ENCODE peak calls at places on chromosomes 12 and 14, in six cellular contexts. S, N, W, R, A and G are unnamed samples.

GRCh38 chr14:40386433-40386832 is 954.2 kb upstream of the FBXO33 start:
- DNase-seq in S (no peak), N (no peak), W (no peak), R (no peak), A (no peak), G (no peak)

GRCh38 chr12:95237315-95237714 is 19.7 kb downstream of the VEZT start:
- DNase-seq in S (no peak), N (no peak), W (no peak), R (no peak), A (no peak), G (no peak)

GRCh38 chr14:25150934-25151790 is 101.2 kb upstream of the STXBP6 start:
- DNase-seq in S (peak; percentile 52), N (no peak), W (no peak), R (peak; percentile 76), A (no peak), G (no peak)

GRCh38 chr14:78848234-78848820 is 678.2 kb downstream of the NRXN3 start:
- DNase-seq in S (peak; percentile 14), N (no peak), W (no peak), R (peak; percentile 39), A (peak; percentile 70), G (peak; percentile 6)

GRCh38 chr12:13436182-13436581 is 239.7 kb downstream of the EMP1 start:
- DNase-seq in S (no peak), N (no peak), W (no peak), R (no peak), A (no peak), G (no peak)

GRCh38 chr12:104219908-104220404 is 4.4 kb downstream of the TXNRD1 start:
- DNase-seq in S (no peak), N (no peak), W (no peak), R (no peak), A (peak; percentile 82), G (peak; percentile 83)

GRCh38 chr12:95874452-95874851 is 15.7 kb downstream of the SNRPF start:
- DNase-seq in S (no peak), N (no peak), W (no peak), R (no peak), A (no peak), G (no peak)

GRCh38 chr12:51592034-51592705 is 1.1 kb downstream of the SCN8A start:
- DNase-seq in S (no peak), N (no peak), W (peak; percentile 33), R (no peak), A (no peak), G (no peak)

GRCh38 chr14:24848427-24848826 is 201.5 kb downstream of the STXBP6 start:
- DNase-seq in S (no peak), N (no peak), W (no peak), R (peak; percentile 46), A (no peak), G (no peak)

GRCh38 chr14:90093942-90094595 is 32.3 kb downstream of the KCNK13 start:
- DNase-seq in S (no peak), N (no peak), W (no peak), R (peak; percentile 74), A (peak; percentile 17), G (no peak)

GRCh38 chr12:54394281-54394719 is 9.8 kb upstream of the ZNF385A start:
- DNase-seq in S (no peak), N (no peak), W (no peak), R (peak; percentile 65), A (peak; percentile 76), G (peak; percentile 49)

GRCh38 chr14:97381309-97381708 is 584.1 kb downstream of the VRK1 start:
- DNase-seq in S (no peak), N (no peak), W (no peak), R (no peak), A (no peak), G (peak; percentile 17)

GRCh38 chr14:38207830-38208815 is at the start of gene SSTR1:
- DNase-seq in S (no peak), N (no peak), W (no peak), R (peak; percentile 16), A (peak; percentile 23), G (peak; percentile 12)

GRCh38 chr14:76948213-76948947 is 80.1 kb downstream of the IRF2BPL start:
- DNase-seq in S (no peak), N (no peak), W (no peak), R (no peak), A (peak; percentile 30), G (no peak)

GRCh38 chr12:88248606-88249005 is 106.5 kb downstream of the TMTC3 start:
- DNase-seq in S (no peak), N (no peak), W (no peak), R (no peak), A (no peak), G (no peak)

GRCh38 chr12:25723921-25724491 is 170.9 kb upstream of the LMNTD1 start:
- DNase-seq in S (no peak), N (no peak), W (no peak), R (peak; percentile 74), A (no peak), G (no peak)

GRCh38 chr12:76259660-76260389 is 88.4 kb downstream of the BBS10 start:
- DNase-seq in S (no peak), N (no peak), W (peak; percentile 72), R (peak; percentile 90), A (no peak), G (no peak)

GRCh38 chr12:124797321-124797720 is 66.3 kb downstream of the SCARB1 start:
- DNase-seq in S (no peak), N (no peak), W (no peak), R (no peak), A (no peak), G (no peak)

GRCh38 chr14:89429206-89430091 is 12.4 kb upstream of the FOXN3 start:
- DNase-seq in S (peak; percentile 32), N (peak; percentile 37), W (no peak), R (no peak), A (no peak), G (peak; percentile 84)

GRCh38 chr12:53268009-53268636 is at the start of gene ESPL1:
- DNase-seq in S (peak; percentile 92), N (peak; percentile 78), W (no peak), R (peak; percentile 84), A (peak; percentile 73), G (peak; percentile 95)

GRCh38 chr12:71684081-71684480 is 1.8 kb upstream of the TMEM19 start:
- DNase-seq in S (no peak), N (no peak), W (no peak), R (no peak), A (no peak), G (peak; percentile 25)

GRCh38 chr14:84657866-84658385 is 872.0 kb upstream of the FLRT2 start:
- DNase-seq in S (no peak), N (no peak), W (no peak), R (no peak), A (no peak), G (no peak)

GRCh38 chr12:52404951-52405350 is 1.2 kb downstream of the KRT82 start:
- DNase-seq in S (no peak), N (no peak), W (no peak), R (no peak), A (no peak), G (no peak)

GRCh38 chr12:102824218-102824835 is 92.7 kb downstream of the PAH start:
- DNase-seq in S (peak; percentile 31), N (peak; percentile 23), W (no peak), R (peak; percentile 37), A (peak; percentile 31), G (peak; percentile 15)

GRCh38 chr12:111224196-111225066 is 144.5 kb downstream of the PHETA1 start:
- DNase-seq in S (no peak), N (no peak), W (no peak), R (no peak), A (no peak), G (no peak)

GRCh38 chr14:100439781-100440180 is 116.6 kb downstream of the SLC25A47 start:
- DNase-seq in S (no peak), N (peak; percentile 76), W (no peak), R (peak; percentile 59), A (no peak), G (no peak)

GRCh38 chr14:64952598-64953309 is 10.2 kb upstream of the GPX2 start:
- DNase-seq in S (peak; percentile 70), N (no peak), W (no peak), R (peak; percentile 9), A (no peak), G (peak; percentile 19)
- TF ChIP-seq CTCF in S (peak; percentile 17), N (no peak), W (peak; percentile 6), R (no peak), A (no peak), G (no peak)

DNA sequence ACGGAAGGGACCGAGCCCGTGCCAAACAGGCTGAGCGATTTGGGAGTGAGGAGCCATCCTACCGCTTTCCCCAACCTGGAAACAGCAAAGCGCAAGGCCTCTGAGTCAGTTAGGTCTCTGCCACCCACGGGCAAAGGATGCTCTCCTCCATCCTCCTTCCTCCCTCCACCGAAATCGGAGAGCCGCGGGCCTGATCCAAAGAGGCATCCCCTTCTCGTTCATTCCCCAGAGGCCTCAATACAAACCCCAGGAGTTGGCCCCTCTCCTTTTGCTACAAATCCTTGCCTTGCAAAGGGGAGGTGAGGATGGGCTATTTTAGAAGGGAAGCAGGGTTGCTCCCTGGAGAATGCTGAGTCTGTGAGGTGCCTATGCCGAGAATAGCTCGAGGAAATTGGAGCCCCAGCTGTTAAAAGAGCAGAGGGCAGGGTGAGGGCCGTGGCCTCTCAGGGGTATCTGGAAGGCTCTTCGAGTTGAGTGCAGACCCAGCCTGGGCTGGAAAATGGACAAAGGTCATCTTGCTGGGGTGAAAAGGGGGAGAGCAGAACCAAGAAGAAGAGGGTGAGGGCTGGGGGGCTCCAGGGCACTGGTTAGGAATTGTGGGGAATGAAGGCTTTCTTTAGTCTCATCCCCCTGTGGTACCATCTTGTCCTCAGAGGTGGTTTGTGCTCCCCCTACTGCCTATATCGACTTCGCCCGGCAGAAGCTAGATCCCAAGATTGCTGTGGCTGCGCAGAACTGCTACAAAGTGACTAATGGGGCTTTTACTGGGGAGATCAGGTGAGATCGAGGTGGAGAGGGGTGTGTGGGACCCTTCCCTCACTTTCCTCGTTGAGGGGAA is 1.1 kb downstream of the TPI1 start:
- DNase-seq in S (no peak), N (no peak), W (no peak), R (peak; percentile 16), A (no peak), G (peak; percentile 23)
- TF ChIP-seq CTCF in S (no peak), N (no peak), W (peak; percentile 36), R (peak; percentile 35), A (no peak), G (no peak)

GRCh38 chr14:59275668-59276067 is 87.2 kb downstream of the DAAM1 start:
- DNase-seq in S (peak; percentile 58), N (no peak), W (peak; percentile 64), R (peak; percentile 88), A (no peak), G (no peak)
- TF ChIP-seq CTCF in S (no peak), N (no peak), W (no peak), R (no peak), A (no peak), G (no peak)

GRCh38 chr14:104333903-104334811 is 195.8 kb downstream of the KIF26A start:
- DNase-seq in S (no peak), N (no peak), W (no peak), R (no peak), A (no peak), G (no peak)

GRCh38 chr14:104332634-104333270 is 194.4 kb downstream of the KIF26A start:
- DNase-seq in S (no peak), N (no peak), W (no peak), R (no peak), A (no peak), G (no peak)

GRCh38 chr14:104334812-104335161 is 196.4 kb downstream of the KIF26A start:
- DNase-seq in S (no peak), N (no peak), W (no peak), R (no peak), A (no peak), G (no peak)

GRCh38 chr14:104329793-104330192 is 191.4 kb downstream of the KIF26A start:
- DNase-seq in S (no peak), N (no peak), W (no peak), R (no peak), A (no peak), G (no peak)

GRCh38 chr14:104331871-104332605 is 193.7 kb downstream of the KIF26A start:
- DNase-seq in S (no peak), N (no peak), W (no peak), R (no peak), A (no peak), G (no peak)
- TF ChIP-seq CTCF in S (no peak), N (no peak), W (no peak), R (no peak), A (no peak), G (no peak)